ENCODE peak calls at places on chromosomes 7 and 10, in eight cellular contexts. One of them, this sample, is unnamed.

GRCh38 chr10:119496282-119496681 is 46.2 kb downstream of the RGS10 start:
- DNase-seq in Karpas-422: no peak
- DNase-seq in IMR-90: no peak
- DNase-seq in fibroblast of lung: no peak
- DNase-seq in A549: no peak
- DNase-seq in GM23248: no peak
- DNase-seq in mesenchymal stem cell: peak
- DNase-seq in H9: no peak
- DNase-seq in this sample: no peak

GRCh38 chr7:106563466-106564150 is 97.3 kb downstream of the CCDC71L start:
- DNase-seq in Karpas-422: no peak
- DNase-seq in IMR-90: peak
- DNase-seq in fibroblast of lung: no peak
- DNase-seq in A549: no peak
- DNase-seq in GM23248: peak
- DNase-seq in mesenchymal stem cell: peak
- DNase-seq in H9: no peak
- DNase-seq in this sample: no peak

GRCh38 chr7:43771128-43771527 is 12.6 kb downstream of the BLVRA start:
- DNase-seq in Karpas-422: no peak
- DNase-seq in IMR-90: no peak
- DNase-seq in fibroblast of lung: no peak
- DNase-seq in A549: no peak
- DNase-seq in GM23248: no peak
- DNase-seq in mesenchymal stem cell: no peak
- DNase-seq in H9: no peak
- DNase-seq in this sample: no peak

GRCh38 chr7:155916926-155917655 is 104.8 kb upstream of the SHH start:
- DNase-seq in Karpas-422: no peak
- DNase-seq in IMR-90: peak
- DNase-seq in fibroblast of lung: peak
- DNase-seq in A549: no peak
- DNase-seq in GM23248: no peak
- DNase-seq in mesenchymal stem cell: peak
- DNase-seq in H9: no peak
- DNase-seq in this sample: no peak

GRCh38 chr10:61992059-61992460 is 90.6 kb downstream of the ARID5B start:
- DNase-seq in Karpas-422: no peak
- DNase-seq in IMR-90: peak
- DNase-seq in fibroblast of lung: peak
- DNase-seq in A549: no peak
- DNase-seq in GM23248: peak
- DNase-seq in mesenchymal stem cell: peak
- DNase-seq in H9: no peak
- DNase-seq in this sample: no peak

GRCh38 chr7:2051708-2052656 is 180.8 kb downstream of the MAD1L1 start:
- DNase-seq in Karpas-422: no peak
- DNase-seq in IMR-90: no peak
- DNase-seq in fibroblast of lung: no peak
- DNase-seq in A549: no peak
- DNase-seq in GM23248: no peak
- DNase-seq in mesenchymal stem cell: no peak
- DNase-seq in H9: no peak
- DNase-seq in this sample: no peak

GRCh38 chr7:753190-753589 is 26.1 kb upstream of the PRKAR1B start:
- DNase-seq in Karpas-422: no peak
- DNase-seq in IMR-90: no peak
- DNase-seq in fibroblast of lung: no peak
- DNase-seq in A549: no peak
- DNase-seq in GM23248: no peak
- DNase-seq in mesenchymal stem cell: no peak
- DNase-seq in H9: no peak
- DNase-seq in this sample: no peak

GRCh38 chr10:91061187-91061586 is 140.3 kb upstream of the ANKRD1 start:
- DNase-seq in Karpas-422: no peak
- DNase-seq in IMR-90: no peak
- DNase-seq in fibroblast of lung: no peak
- DNase-seq in A549: no peak
- DNase-seq in GM23248: no peak
- DNase-seq in mesenchymal stem cell: no peak
- DNase-seq in H9: no peak
- DNase-seq in this sample: no peak

GRCh38 chr10:24249829-24250415 is 41.0 kb downstream of the KIAA1217 start:
- DNase-seq in Karpas-422: no peak
- DNase-seq in IMR-90: no peak
- DNase-seq in fibroblast of lung: peak
- DNase-seq in A549: no peak
- DNase-seq in GM23248: no peak
- DNase-seq in mesenchymal stem cell: no peak
- DNase-seq in H9: no peak
- DNase-seq in this sample: no peak

GRCh38 chr10:34498821-34499220 is 316.3 kb downstream of the PARD3 start:
- DNase-seq in Karpas-422: no peak
- DNase-seq in IMR-90: no peak
- DNase-seq in fibroblast of lung: no peak
- DNase-seq in A549: no peak
- DNase-seq in GM23248: peak
- DNase-seq in mesenchymal stem cell: no peak
- DNase-seq in H9: no peak
- DNase-seq in this sample: no peak

GRCh38 chr7:18040196-18040595 is 12.6 kb upstream of the PRPS1L1 start:
- DNase-seq in Karpas-422: no peak
- DNase-seq in IMR-90: peak
- DNase-seq in fibroblast of lung: peak
- DNase-seq in A549: no peak
- DNase-seq in GM23248: peak
- DNase-seq in mesenchymal stem cell: peak
- DNase-seq in H9: no peak
- DNase-seq in this sample: no peak

GRCh38 chr7:128703605-128704004 is 31.5 kb downstream of the GARIN1A start:
- DNase-seq in Karpas-422: no peak
- DNase-seq in IMR-90: peak
- DNase-seq in fibroblast of lung: no peak
- DNase-seq in A549: no peak
- DNase-seq in GM23248: peak
- DNase-seq in mesenchymal stem cell: peak
- DNase-seq in H9: no peak
- DNase-seq in this sample: no peak

GRCh38 chr7:142508251-142508650 is 241.0 kb upstream of the PRSS1 start:
- DNase-seq in Karpas-422: no peak
- DNase-seq in IMR-90: no peak
- DNase-seq in fibroblast of lung: no peak
- DNase-seq in A549: no peak
- DNase-seq in GM23248: no peak
- DNase-seq in mesenchymal stem cell: no peak
- DNase-seq in H9: no peak
- DNase-seq in this sample: no peak

GRCh38 chr10:71251319-71251718 is 38.9 kb downstream of the UNC5B start:
- DNase-seq in Karpas-422: no peak
- DNase-seq in IMR-90: no peak
- DNase-seq in fibroblast of lung: no peak
- DNase-seq in A549: no peak
- DNase-seq in GM23248: no peak
- DNase-seq in mesenchymal stem cell: no peak
- DNase-seq in H9: no peak
- DNase-seq in this sample: peak

GRCh38 chr10:113045155-113046055 is 95.4 kb downstream of the TCF7L2 start:
- DNase-seq in Karpas-422: no peak
- DNase-seq in IMR-90: peak
- DNase-seq in fibroblast of lung: peak
- DNase-seq in A549: no peak
- DNase-seq in GM23248: peak
- DNase-seq in mesenchymal stem cell: peak
- DNase-seq in H9: no peak
- DNase-seq in this sample: no peak

GRCh38 chr10:94299417-94299816 is 63.3 kb downstream of the NOC3L start:
- DNase-seq in Karpas-422: no peak
- DNase-seq in IMR-90: peak
- DNase-seq in fibroblast of lung: peak
- DNase-seq in A549: no peak
- DNase-seq in GM23248: peak
- DNase-seq in mesenchymal stem cell: peak
- DNase-seq in H9: no peak
- DNase-seq in this sample: no peak

GRCh38 chr10:79046991-79047874 is 21.5 kb upstream of the ZMIZ1 start:
- DNase-seq in Karpas-422: no peak
- DNase-seq in IMR-90: no peak
- DNase-seq in fibroblast of lung: no peak
- DNase-seq in A549: no peak
- DNase-seq in GM23248: no peak
- DNase-seq in mesenchymal stem cell: no peak
- DNase-seq in H9: no peak
- DNase-seq in this sample: no peak

GRCh38 chr7:54879776-54880175 is 120.8 kb upstream of the SEC61G start:
- DNase-seq in Karpas-422: no peak
- DNase-seq in IMR-90: peak
- DNase-seq in fibroblast of lung: peak
- DNase-seq in A549: peak
- DNase-seq in GM23248: no peak
- DNase-seq in mesenchymal stem cell: no peak
- DNase-seq in H9: no peak
- DNase-seq in this sample: no peak

GRCh38 chr10:100966887-100967286 is 2.4 kb upstream of the SEMA4G start:
- DNase-seq in Karpas-422: no peak
- DNase-seq in IMR-90: no peak
- DNase-seq in fibroblast of lung: no peak
- DNase-seq in A549: no peak
- DNase-seq in GM23248: no peak
- DNase-seq in mesenchymal stem cell: no peak
- DNase-seq in H9: no peak
- DNase-seq in this sample: no peak

GRCh38 chr10:79079490-79080355 is 11.0 kb downstream of the ZMIZ1 start:
- DNase-seq in Karpas-422: no peak
- DNase-seq in IMR-90: peak
- DNase-seq in fibroblast of lung: peak
- DNase-seq in A549: peak
- DNase-seq in GM23248: peak
- DNase-seq in mesenchymal stem cell: peak
- DNase-seq in H9: no peak
- DNase-seq in this sample: no peak

GRCh38 chr10:61882621-61883375 is 18.7 kb upstream of the ARID5B start:
- DNase-seq in Karpas-422: no peak
- DNase-seq in IMR-90: peak
- DNase-seq in fibroblast of lung: peak
- DNase-seq in A549: no peak
- DNase-seq in GM23248: peak
- DNase-seq in mesenchymal stem cell: no peak
- DNase-seq in H9: no peak
- DNase-seq in this sample: no peak

GRCh38 chr7:1825877-1826741 is 156.0 kb downstream of the ELFN1 start:
- DNase-seq in Karpas-422: no peak
- DNase-seq in IMR-90: no peak
- DNase-seq in fibroblast of lung: no peak
- DNase-seq in A549: no peak
- DNase-seq in GM23248: no peak
- DNase-seq in mesenchymal stem cell: no peak
- DNase-seq in H9: peak
- DNase-seq in this sample: no peak

GRCh38 chr10:46283217-46283944 is 3.4 kb upstream of the ANTXRL start:
- DNase-seq in Karpas-422: no peak
- DNase-seq in IMR-90: no peak
- DNase-seq in fibroblast of lung: peak
- DNase-seq in A549: no peak
- DNase-seq in GM23248: no peak
- DNase-seq in mesenchymal stem cell: no peak
- DNase-seq in H9: no peak
- DNase-seq in this sample: no peak
- H3K4me2 ChIP-seq in Karpas-422: no peak
- H3K4me2 ChIP-seq in IMR-90: no peak
- H3K4me2 ChIP-seq in fibroblast of lung: peak
- H3K4me2 ChIP-seq in A549: peak
- H3K4me2 ChIP-seq in GM23248: peak
- H3K4me2 ChIP-seq in mesenchymal stem cell: peak
- H3K4me2 ChIP-seq in H9: peak
- H3K4me2 ChIP-seq in this sample: peak

GRCh38 chr10:26556756-26557640 is 118.9 kb downstream of the APBB1IP start:
- DNase-seq in Karpas-422: peak
- DNase-seq in IMR-90: peak
- DNase-seq in fibroblast of lung: peak
- DNase-seq in A549: peak
- DNase-seq in GM23248: peak
- DNase-seq in mesenchymal stem cell: peak
- DNase-seq in H9: peak
- DNase-seq in this sample: peak
- H3K4me2 ChIP-seq in Karpas-422: no peak
- H3K4me2 ChIP-seq in IMR-90: no peak
- H3K4me2 ChIP-seq in fibroblast of lung: no peak
- H3K4me2 ChIP-seq in A549: peak
- H3K4me2 ChIP-seq in GM23248: peak
- H3K4me2 ChIP-seq in mesenchymal stem cell: no peak
- H3K4me2 ChIP-seq in H9: peak
- H3K4me2 ChIP-seq in this sample: peak

DNA sequence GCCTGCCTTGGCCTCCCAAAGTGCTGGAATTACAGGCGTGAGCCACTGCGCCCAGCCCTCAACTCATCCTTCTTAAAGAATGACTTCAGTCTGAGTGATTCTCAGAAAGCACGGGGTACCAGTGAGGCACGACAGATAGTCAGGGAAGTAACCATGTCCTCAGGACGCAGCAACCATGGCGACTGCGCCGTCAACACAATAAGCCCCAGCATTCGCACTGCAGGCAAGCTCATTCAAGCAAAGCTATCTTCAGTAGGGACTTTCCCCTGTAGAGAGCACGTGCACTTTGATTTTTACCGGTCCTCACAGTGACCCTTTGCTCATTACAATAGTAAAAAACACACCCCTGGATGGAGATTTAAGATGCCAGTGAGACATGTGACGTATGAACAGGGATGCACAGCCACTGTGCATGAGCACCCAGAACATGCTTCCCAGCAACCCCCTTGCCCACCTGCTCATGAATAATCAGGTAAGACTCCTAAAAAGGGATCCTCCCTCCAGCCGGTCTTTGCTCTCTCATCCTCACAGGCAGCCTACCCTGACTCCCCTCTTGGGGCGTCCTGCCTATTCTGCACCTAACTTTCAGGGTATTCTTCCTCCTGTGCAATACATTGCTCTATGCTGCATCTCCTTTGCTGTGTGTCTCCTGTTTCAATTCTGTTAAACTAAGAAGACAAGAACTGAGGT is 9.1 kb downstream of the WDR86 start:
- DNase-seq in Karpas-422: no peak
- DNase-seq in IMR-90: no peak
- DNase-seq in fibroblast of lung: no peak
- DNase-seq in A549: no peak
- DNase-seq in GM23248: no peak
- DNase-seq in mesenchymal stem cell: no peak
- DNase-seq in H9: no peak
- DNase-seq in this sample: no peak
- H3K4me2 ChIP-seq in Karpas-422: no peak
- H3K4me2 ChIP-seq in IMR-90: no peak
- H3K4me2 ChIP-seq in fibroblast of lung: no peak
- H3K4me2 ChIP-seq in A549: no peak
- H3K4me2 ChIP-seq in GM23248: no peak
- H3K4me2 ChIP-seq in mesenchymal stem cell: no peak
- H3K4me2 ChIP-seq in H9: no peak
- H3K4me2 ChIP-seq in this sample: no peak

DNA sequence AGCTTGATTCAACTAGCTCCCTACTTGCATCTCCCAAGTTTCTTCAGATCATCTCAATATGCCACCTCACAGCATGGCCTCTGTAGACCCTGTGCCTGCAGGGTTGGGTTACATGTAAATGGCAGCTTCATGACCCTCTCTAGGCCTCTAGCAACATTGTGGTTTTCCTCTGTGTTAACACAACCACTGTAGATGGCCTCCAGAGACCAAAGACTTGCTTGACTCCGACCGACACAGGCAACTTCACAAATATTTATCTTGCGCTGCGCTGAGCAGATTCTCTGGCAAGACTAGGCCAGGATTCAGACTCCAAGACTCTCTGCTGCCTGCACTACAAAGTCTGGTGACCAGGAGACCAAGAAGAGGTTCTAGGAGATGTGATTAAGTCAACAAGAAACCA is 75.9 kb downstream of the CNOT4 start:
- DNase-seq in Karpas-422: no peak
- DNase-seq in IMR-90: no peak
- DNase-seq in fibroblast of lung: no peak
- DNase-seq in A549: no peak
- DNase-seq in GM23248: no peak
- DNase-seq in mesenchymal stem cell: peak
- DNase-seq in H9: no peak
- DNase-seq in this sample: no peak
- H3K4me2 ChIP-seq in Karpas-422: no peak
- H3K4me2 ChIP-seq in IMR-90: no peak
- H3K4me2 ChIP-seq in fibroblast of lung: no peak
- H3K4me2 ChIP-seq in A549: no peak
- H3K4me2 ChIP-seq in GM23248: no peak
- H3K4me2 ChIP-seq in mesenchymal stem cell: no peak
- H3K4me2 ChIP-seq in H9: no peak
- H3K4me2 ChIP-seq in this sample: no peak

This sample was measured in SK-N-SH.